ENCODE peak calls at places on chromosomes 4 and X, in nine cellular contexts. B, I, U, K, R, V, X, E and O are unnamed samples.

GRCh38 chr4:986949-987688 is at the start of gene IDUA:
- DNase-seq in X (no peak), I (peak), E (peak), B (peak), R (no peak), U (peak), V (peak), K (peak), O (peak)

GRCh38 chrX:154793084-154793483 is 12.2 kb downstream of the MPP1 start:
- DNase-seq in X (no peak), U (no peak), E (no peak), V (no peak), B (no peak), I (no peak), K (no peak), R (no peak), O (no peak)

GRCh38 chr4:26821677-26822503 is 38.8 kb upstream of the STIM2 start:
- DNase-seq in E (no peak), I (no peak), X (no peak), B (no peak), K (no peak), V (peak), U (no peak), R (no peak), O (no peak)

GRCh38 chr4:103853627-103854026 is 133.8 kb upstream of the TACR3 start:
- DNase-seq in I (no peak), V (no peak), X (no peak), B (no peak), K (no peak), U (no peak), R (no peak), E (no peak), O (no peak)

GRCh38 chr4:11589676-11590075 is 161.0 kb upstream of the HS3ST1 start:
- DNase-seq in K (no peak), B (no peak), U (no peak), I (no peak), E (no peak), R (no peak), X (no peak), V (no peak), O (no peak)

GRCh38 chr4:177124436-177124835 is 185.2 kb upstream of the NEIL3 start:
- DNase-seq in U (no peak), V (no peak), I (no peak), K (no peak), B (no peak), R (no peak), X (no peak), E (no peak), O (no peak)

GRCh38 chr4:139555073-139555704 is 830 bp downstream of the SETD7 start:
- DNase-seq in U (peak), V (peak), E (peak), K (peak), B (peak), X (peak), R (peak), I (peak), O (peak)

GRCh38 chr4:158496030-158496741 is 25.5 kb upstream of the RXFP1 start:
- DNase-seq in B (no peak), K (no peak), V (no peak), I (no peak), R (no peak), E (no peak), X (no peak), U (peak), O (no peak)

GRCh38 chr4:53929955-53930798 is 134.2 kb downstream of the CHIC2 start:
- DNase-seq in U (peak), K (peak), B (peak), R (peak), I (peak), E (peak), X (peak), V (peak), O (peak)

GRCh38 chrX:112851806-112852205 is 11.2 kb upstream of the AMOT start:
- DNase-seq in U (no peak), E (no peak), V (no peak), K (no peak), X (no peak), R (no peak), I (no peak), B (no peak), O (no peak)

GRCh38 chr4:55291227-55291629 is 54.8 kb upstream of the SRD5A3 start:
- DNase-seq in E (no peak), K (no peak), X (no peak), B (no peak), R (no peak), U (no peak), V (no peak), I (no peak), O (no peak)

GRCh38 chrX:114800719-114801118 is 216.7 kb downstream of the IL13RA2 start:
- DNase-seq in B (no peak), I (no peak), K (no peak), X (no peak), V (no peak), R (peak), E (no peak), U (no peak), O (no peak)